ENCODE peak calls at places on chromosome 19, in ten cellular contexts. P, T, E, J, R, C, W, G, F and S are unnamed samples.

GRCh38 chr19:2325261-2326046 is 2.9 kb downstream of the LSM7 start:
- DNase-seq in R (peak; percentile 73), G (no peak), F (no peak), E (no peak), P (no peak), J (no peak), T (no peak), C (no peak), W (no peak), S (no peak)

GRCh38 chr19:38182536-38183210 is 41.3 kb downstream of the DPF1 start:
- DNase-seq in F (no peak), C (no peak), W (no peak), P (peak; percentile 95), J (no peak), G (no peak), E (no peak), R (no peak), T (no peak), S (no peak)

GRCh38 chr19:40872209-40872608 is 9.8 kb downstream of the CYP2A7 start:
- DNase-seq in P (no peak), R (no peak), C (no peak), T (no peak), W (no peak), F (no peak), J (no peak), G (no peak), E (no peak), S (no peak)

GRCh38 chr19:13089857-13090507 is 12.7 kb downstream of the LYL1 start:
- DNase-seq in F (no peak), E (no peak), P (no peak), G (no peak), T (no peak), W (no peak), R (no peak), C (no peak), J (no peak), S (no peak)

GRCh38 chr19:2064788-2065524 is 13.9 kb upstream of the MKNK2 start:
- DNase-seq in C (peak; percentile 85), R (no peak), J (no peak), T (no peak), G (no peak), E (no peak), F (no peak), W (no peak), P (no peak), S (no peak)

GRCh38 chr19:33052352-33052972 is 12.2 kb downstream of the RHPN2 start:
- DNase-seq in R (no peak), E (peak; percentile 1), W (no peak), P (peak; percentile 45), J (no peak), T (peak; percentile 84), F (no peak), G (no peak), C (no peak), S (no peak)

GRCh38 chr19:3986260-3987041 is 1.2 kb upstream of the EEF2 start:
- DNase-seq in J (no peak), G (peak; percentile 86), F (peak; percentile 78), E (peak; percentile 91), W (peak; percentile 80), R (peak; percentile 82), P (peak; percentile 76), C (no peak), T (peak; percentile 72), S (peak; percentile 94)

GRCh38 chr19:38742906-38743305 is 1.4 kb downstream of the CAPN12 start:
- DNase-seq in G (no peak), E (no peak), F (no peak), J (no peak), P (no peak), W (no peak), T (no peak), C (no peak), R (no peak), S (no peak)